ENCODE peak calls at places on chromosomes 3 and 15, in five cellular contexts. One of them, this sample, is unnamed.

GRCh38 chr15:64003182-64003581 is 43.1 kb downstream of the DAPK2 start:
- DNase-seq in aorta: no peak
- DNase-seq in IMR-90: no peak
- DNase-seq in M059J: no peak
- DNase-seq in DMS153: no peak
- DNase-seq in this sample: no peak

GRCh38 chr15:80611543-80612080 is 83.5 kb upstream of the ABHD17C start:
- DNase-seq in aorta: no peak
- DNase-seq in IMR-90: no peak
- DNase-seq in M059J: no peak
- DNase-seq in DMS153: no peak
- DNase-seq in this sample: no peak

GRCh38 chr3:14549256-14549931 is 9.3 kb upstream of the GRIP2 start:
- DNase-seq in aorta: peak
- DNase-seq in IMR-90: peak
- DNase-seq in M059J: peak
- DNase-seq in DMS153: no peak
- DNase-seq in this sample: no peak

GRCh38 chr15:95024388-95024787 is 793.0 kb downstream of the MCTP2 start:
- DNase-seq in aorta: no peak
- DNase-seq in IMR-90: peak
- DNase-seq in M059J: peak
- DNase-seq in DMS153: no peak
- DNase-seq in this sample: no peak

GRCh38 chr3:53286727-53287412 is 31.0 kb upstream of the TKT start:
- DNase-seq in aorta: no peak
- DNase-seq in IMR-90: peak
- DNase-seq in M059J: no peak
- DNase-seq in DMS153: no peak
- DNase-seq in this sample: peak

GRCh38 chr15:54066403-54066802 is 88.2 kb downstream of the UNC13C start:
- DNase-seq in aorta: no peak
- DNase-seq in IMR-90: no peak
- DNase-seq in M059J: no peak
- DNase-seq in DMS153: no peak
- DNase-seq in this sample: no peak

GRCh38 chr15:70098461-70099166 is 897 bp upstream of the TLE3 start:
- DNase-seq in aorta: peak
- DNase-seq in IMR-90: no peak
- DNase-seq in M059J: peak
- DNase-seq in DMS153: no peak
- DNase-seq in this sample: peak

GRCh38 chr15:75138016-75138999 is 63.4 kb upstream of the C15orf39 start:
- DNase-seq in aorta: peak
- DNase-seq in IMR-90: peak
- DNase-seq in M059J: peak
- DNase-seq in DMS153: no peak
- DNase-seq in this sample: no peak

GRCh38 chr3:17500618-17501017 is 241.8 kb downstream of the TBC1D5 start:
- DNase-seq in aorta: no peak
- DNase-seq in IMR-90: peak
- DNase-seq in M059J: peak
- DNase-seq in DMS153: no peak
- DNase-seq in this sample: no peak

GRCh38 chr3:197300361-197300760 is 1.9 kb upstream of the DLG1 start:
- DNase-seq in aorta: no peak
- DNase-seq in IMR-90: no peak
- DNase-seq in M059J: no peak
- DNase-seq in DMS153: no peak
- DNase-seq in this sample: no peak

GRCh38 chr3:71926242-71926560 is 141.3 kb upstream of the PROK2 start:
- DNase-seq in aorta: no peak
- DNase-seq in IMR-90: peak
- DNase-seq in M059J: peak
- DNase-seq in DMS153: peak
- DNase-seq in this sample: no peak

GRCh38 chr15:31974154-31974794 is 56.0 kb upstream of the CHRNA7 start:
- DNase-seq in aorta: no peak
- DNase-seq in IMR-90: no peak
- DNase-seq in M059J: no peak
- DNase-seq in DMS153: no peak
- DNase-seq in this sample: no peak

GRCh38 chr3:60045686-60046085 is 995.9 kb upstream of the CFAP20DC start:
- DNase-seq in aorta: no peak
- DNase-seq in IMR-90: no peak
- DNase-seq in M059J: no peak
- DNase-seq in DMS153: no peak
- DNase-seq in this sample: no peak

GRCh38 chr15:94670436-94671034 is 439.2 kb downstream of the MCTP2 start:
- DNase-seq in aorta: no peak
- DNase-seq in IMR-90: peak
- DNase-seq in M059J: peak
- DNase-seq in DMS153: no peak
- DNase-seq in this sample: no peak

GRCh38 chr15:100997442-100997841 is 78.3 kb downstream of the LRRK1 start:
- DNase-seq in aorta: no peak
- DNase-seq in IMR-90: peak
- DNase-seq in M059J: peak
- DNase-seq in DMS153: no peak
- DNase-seq in this sample: no peak

GRCh38 chr3:128278761-128279593 is 125.7 kb downstream of the EEFSEC start:
- DNase-seq in aorta: peak
- DNase-seq in IMR-90: peak
- DNase-seq in M059J: peak
- DNase-seq in DMS153: no peak
- DNase-seq in this sample: peak

GRCh38 chr3:129486057-129487035 is 42.1 kb upstream of the RHO start:
- DNase-seq in aorta: no peak
- DNase-seq in IMR-90: peak
- DNase-seq in M059J: peak
- DNase-seq in DMS153: no peak
- DNase-seq in this sample: no peak

GRCh38 chr3:171967137-171967783 is 72.1 kb upstream of the FNDC3B start:
- DNase-seq in aorta: no peak
- DNase-seq in IMR-90: peak
- DNase-seq in M059J: peak
- DNase-seq in DMS153: peak
- DNase-seq in this sample: no peak

GRCh38 chr3:124850633-124851032 is 36.5 kb downstream of the ITGB5 start:
- DNase-seq in aorta: peak
- DNase-seq in IMR-90: peak
- DNase-seq in M059J: peak
- DNase-seq in DMS153: no peak
- DNase-seq in this sample: no peak

GRCh38 chr3:194974468-194975135 is 288.9 kb downstream of the FAM43A start:
- DNase-seq in aorta: no peak
- DNase-seq in IMR-90: no peak
- DNase-seq in M059J: no peak
- DNase-seq in DMS153: no peak
- DNase-seq in this sample: no peak

GRCh38 chr15:71448688-71449114 is 333.4 kb downstream of the THSD4 start:
- DNase-seq in aorta: no peak
- DNase-seq in IMR-90: peak
- DNase-seq in M059J: peak
- DNase-seq in DMS153: peak
- DNase-seq in this sample: no peak

GRCh38 chr3:46489875-46490274 is 7.9 kb upstream of the RTP3 start:
- DNase-seq in aorta: no peak
- DNase-seq in IMR-90: peak
- DNase-seq in M059J: peak
- DNase-seq in DMS153: no peak
- DNase-seq in this sample: no peak

GRCh38 chr3:50154840-50155490 is at the start of gene SEMA3F:
- DNase-seq in aorta: peak
- DNase-seq in IMR-90: peak
- DNase-seq in M059J: peak
- DNase-seq in DMS153: no peak
- DNase-seq in this sample: no peak

GRCh38 chr3:133886031-133886722 is 9.5 kb downstream of the RAB6B start:
- DNase-seq in aorta: peak
- DNase-seq in IMR-90: no peak
- DNase-seq in M059J: no peak
- DNase-seq in DMS153: no peak
- DNase-seq in this sample: no peak

GRCh38 chr3:135326851-135327250 is 531.8 kb downstream of the EPHB1 start:
- DNase-seq in aorta: no peak
- DNase-seq in IMR-90: no peak
- DNase-seq in M059J: no peak
- DNase-seq in DMS153: no peak
- DNase-seq in this sample: no peak

GRCh38 chr15:41607033-41607432 is 48.0 kb downstream of the TYRO3 start:
- DNase-seq in aorta: no peak
- DNase-seq in IMR-90: peak
- DNase-seq in M059J: peak
- DNase-seq in DMS153: no peak
- DNase-seq in this sample: no peak

GRCh38 chr15:27538325-27538724 is 560.8 kb downstream of the OCA2 start:
- DNase-seq in aorta: no peak
- DNase-seq in IMR-90: no peak
- DNase-seq in M059J: no peak
- DNase-seq in DMS153: peak
- DNase-seq in this sample: no peak

GRCh38 chr15:34583399-34584320 is at the start of gene GOLGA8B:
- DNase-seq in aorta: peak
- DNase-seq in IMR-90: peak
- DNase-seq in M059J: peak
- DNase-seq in DMS153: peak
- DNase-seq in this sample: peak

GRCh38 chr15:78168591-78168990 is 19.4 kb downstream of the IDH3A start:
- DNase-seq in aorta: no peak
- DNase-seq in IMR-90: no peak
- DNase-seq in M059J: no peak
- DNase-seq in DMS153: no peak
- DNase-seq in this sample: no peak

GRCh38 chr15:80512729-80513670 is 108.8 kb downstream of the ARNT2 start:
- DNase-seq in aorta: no peak
- DNase-seq in IMR-90: no peak
- DNase-seq in M059J: peak
- DNase-seq in DMS153: no peak
- DNase-seq in this sample: no peak

GRCh38 chr15:95911570-95912279 is 418.8 kb upstream of the NR2F2 start:
- DNase-seq in aorta: no peak
- DNase-seq in IMR-90: no peak
- DNase-seq in M059J: no peak
- DNase-seq in DMS153: no peak
- DNase-seq in this sample: no peak

GRCh38 chr3:72738752-72739520 is 109.3 kb downstream of the SHQ1 start:
- DNase-seq in aorta: peak
- DNase-seq in IMR-90: no peak
- DNase-seq in M059J: no peak
- DNase-seq in DMS153: peak
- DNase-seq in this sample: peak

GRCh38 chr3:11306815-11307589 is 34.8 kb downstream of the ATG7 start:
- DNase-seq in aorta: no peak
- DNase-seq in IMR-90: peak
- DNase-seq in M059J: peak
- DNase-seq in DMS153: no peak
- DNase-seq in this sample: no peak

GRCh38 chr3:16807441-16807840 is 77.3 kb upstream of the PLCL2 start:
- DNase-seq in aorta: no peak
- DNase-seq in IMR-90: no peak
- DNase-seq in M059J: peak
- DNase-seq in DMS153: no peak
- DNase-seq in this sample: no peak

GRCh38 chr3:4904801-4905695 is 74.2 kb upstream of the BHLHE40 start:
- DNase-seq in aorta: no peak
- DNase-seq in IMR-90: peak
- DNase-seq in M059J: no peak
- DNase-seq in DMS153: no peak
- DNase-seq in this sample: no peak

GRCh38 chr3:50445919-50446318 is 57.5 kb downstream of the CACNA2D2 start:
- DNase-seq in aorta: no peak
- DNase-seq in IMR-90: no peak
- DNase-seq in M059J: no peak
- DNase-seq in DMS153: peak
- DNase-seq in this sample: no peak

GRCh38 chr3:64956619-64957018 is 268.8 kb upstream of the ADAMTS9 start:
- DNase-seq in aorta: no peak
- DNase-seq in IMR-90: no peak
- DNase-seq in M059J: no peak
- DNase-seq in DMS153: no peak
- DNase-seq in this sample: no peak

GRCh38 chr3:167866321-167866720 is 130.8 kb downstream of the SERPINI1 start:
- DNase-seq in aorta: no peak
- DNase-seq in IMR-90: no peak
- DNase-seq in M059J: no peak
- DNase-seq in DMS153: no peak
- DNase-seq in this sample: no peak

This sample was measured in sciatic nerve.